ENCODE peak calls at places on chromosomes 12 and 14, in seven cellular contexts. R, Q, J, I, Y, W and C are unnamed samples.
A peak's percentile ranks its signal among the peaks of the same experiment; 100 is the strongest.

GRCh38 chr12:125065021-125065752 is at the start of gene AACS:
- DNase-seq in Y (peak; percentile 59), R (peak; percentile 62), J (peak; percentile 64), I (peak; percentile 77), Q (peak; percentile 81), W (peak; percentile 59), C (peak; percentile 91)

GRCh38 chr14:21257395-21258193 is 11.6 kb downstream of the HNRNPC start:
- DNase-seq in Q (no peak), I (no peak), W (peak; percentile 52), J (no peak), Y (no peak), R (no peak), C (no peak)

GRCh38 chr12:124745891-124746570 is 117.6 kb downstream of the SCARB1 start:
- DNase-seq in I (peak; percentile 60), Q (peak; percentile 96), R (peak; percentile 77), J (peak; percentile 98), Y (no peak), W (peak; percentile 96), C (peak; percentile 96)

GRCh38 chr12:102396276-102396675 is 84.1 kb downstream of the IGF1 start:
- DNase-seq in R (no peak), W (no peak), I (no peak), J (no peak), Y (no peak), Q (no peak), C (no peak)

GRCh38 chr12:57629897-57630471 is 3.0 kb downstream of the B4GALNT1 start:
- DNase-seq in Q (no peak), Y (no peak), W (no peak), R (no peak), I (no peak), J (no peak), C (no peak)

GRCh38 chr12:106342397-106343212 is 14.9 kb upstream of the POLR3B start:
- DNase-seq in I (no peak), J (no peak), W (peak; percentile 89), R (peak; percentile 18), Y (no peak), Q (peak; percentile 88), C (peak; percentile 87)

GRCh38 chr12:64976131-64976530 is 145.0 kb downstream of the WIF1 start:
- DNase-seq in Y (no peak), W (no peak), J (no peak), R (no peak), I (no peak), Q (no peak), C (no peak)

GRCh38 chr14:75831455-75831854 is 150.3 kb downstream of the TGFB3 start:
- DNase-seq in J (no peak), Q (peak; percentile 71), W (peak; percentile 95), Y (peak; percentile 3), I (peak; percentile 70), R (no peak), C (no peak)

GRCh38 chr12:49017764-49018281 is 753 bp downstream of the PRKAG1 start:
- DNase-seq in Y (no peak), I (no peak), W (peak; percentile 53), J (no peak), R (no peak), Q (no peak), C (no peak)

GRCh38 chr12:65653321-65653720 is 171.0 kb upstream of the HMGA2 start:
- DNase-seq in Q (no peak), Y (no peak), R (no peak), W (no peak), I (no peak), J (no peak), C (no peak)

GRCh38 chr14:81452341-81452740 is 52.2 kb upstream of the STON2 start:
- DNase-seq in I (no peak), J (no peak), Q (no peak), Y (no peak), W (no peak), R (no peak), C (no peak)

GRCh38 chr14:24310666-24311604 is at the start of gene LTB4R:
- DNase-seq in Q (peak; percentile 82), Y (peak; percentile 28), I (no peak), W (peak; percentile 69), R (peak; percentile 65), J (no peak), C (peak; percentile 87)

GRCh38 chr14:101884537-101885253 is 79.7 kb upstream of the DYNC1H1 start:
- DNase-seq in I (no peak), R (no peak), Q (no peak), J (no peak), Y (no peak), W (no peak), C (no peak)

GRCh38 chr12:11446372-11446771 is 51.0 kb upstream of the PRB2 start:
- DNase-seq in Q (no peak), R (no peak), W (no peak), Y (no peak), J (no peak), I (no peak), C (no peak)

GRCh38 chr14:54026671-54027070 is 70.0 kb upstream of the BMP4 start:
- DNase-seq in I (no peak), J (no peak), Q (no peak), Y (no peak), R (no peak), W (no peak), C (no peak)

GRCh38 chr14:74634964-74635363 is 22.9 kb upstream of the LTBP2 start:
- DNase-seq in W (no peak), Q (no peak), J (no peak), Y (no peak), I (no peak), R (no peak), C (no peak)

GRCh38 chr12:4434299-4434698 is 11.3 kb downstream of the FGF6 start:
- DNase-seq in R (no peak), I (no peak), Q (no peak), Y (no peak), W (no peak), J (no peak), C (no peak)

GRCh38 chr12:19614601-19615442 is 175.5 kb downstream of the AEBP2 start:
- DNase-seq in R (no peak), Q (no peak), Y (no peak), I (no peak), W (no peak), J (no peak), C (no peak)

GRCh38 chr12:31228811-31229792 is 96.8 kb downstream of the SINHCAF start:
- DNase-seq in W (no peak), J (no peak), R (no peak), I (no peak), Y (no peak), Q (no peak), C (peak; percentile 86)

GRCh38 chr12:40692617-40693502 is 621 bp downstream of the CNTN1 start:
- DNase-seq in Q (no peak), J (no peak), R (no peak), W (no peak), I (peak; percentile 79), Y (no peak), C (no peak)

GRCh38 chr12:108332791-108333382 is 6.2 kb downstream of the CMKLR1 start:
- DNase-seq in J (no peak), R (no peak), Q (peak; percentile 62), I (no peak), W (peak; percentile 37), Y (no peak), C (peak; percentile 75)

GRCh38 chr14:85934123-85934885 is 404.4 kb downstream of the FLRT2 start:
- DNase-seq in Q (no peak), Y (peak; percentile 33), I (peak; percentile 30), W (peak; percentile 41), J (peak; percentile 63), R (peak; percentile 53), C (peak; percentile 62)

GRCh38 chr14:61557262-61557661 is 138.1 kb upstream of the HIF1A start:
- DNase-seq in J (no peak), Y (no peak), I (no peak), W (no peak), Q (no peak), R (no peak), C (no peak)

GRCh38 chr14:94390372-94391086 is 2.1 kb upstream of the SERPINA1 start:
- DNase-seq in W (no peak), J (no peak), Q (peak; percentile 55), R (no peak), I (no peak), Y (no peak), C (peak; percentile 92)